ENCODE peak calls at places on chromosome X, in five cellular contexts. L is adipocyte, E is A673, Y is transverse colon, D is thoracic aorta. H is an unnamed sample.

GRCh38 chrX:50871922-50872453 is 38.5 kb upstream of the BMP15 start:
- DNase-seq in L (no peak), E (no peak), Y (no peak), D (no peak), H (no peak)

GRCh38 chrX:109475174-109475891 is 6.6 kb downstream of the GUCY2F start:
- DNase-seq in L (peak; percentile 64), E (peak; percentile 78), Y (no peak), D (no peak), H (no peak)

GRCh38 chrX:16783452-16783851 is 2.8 kb upstream of the TXLNG start:
- DNase-seq in L (no peak), E (no peak), Y (no peak), D (no peak), H (no peak)

GRCh38 chrX:118062048-118062789 is 54.4 kb downstream of the KLHL13 start:
- DNase-seq in L (no peak), E (no peak), Y (no peak), D (no peak), H (no peak)

GRCh38 chrX:68462653-68463052 is 29.4 kb upstream of the OPHN1 start:
- DNase-seq in L (peak; percentile 62), E (peak; percentile 72), Y (no peak), D (no peak), H (no peak)

GRCh38 chrX:63718010-63718694 is 66.9 kb downstream of the ARHGEF9 start:
- DNase-seq in L (no peak), E (no peak), Y (no peak), D (no peak), H (no peak)

GRCh38 chrX:135112096-135112729 is 8.1 kb downstream of the ETDB start:
- DNase-seq in L (peak; percentile 34), E (peak; percentile 54), Y (no peak), D (no peak), H (no peak)

GRCh38 chrX:103531002-103531401 is 11.7 kb upstream of the RAB40A start:
- DNase-seq in L (peak; percentile 77), E (peak; percentile 48), Y (no peak), D (no peak), H (no peak)

GRCh38 chrX:45126158-45126557 is 74.5 kb downstream of the DIPK2B start:
- DNase-seq in L (no peak), E (no peak), Y (no peak), D (no peak), H (no peak)

GRCh38 chrX:84186603-84187358 is 1.2 kb downstream of the RPS6KA6 start:
- DNase-seq in L (no peak), E (no peak), Y (peak; percentile 14), D (no peak), H (no peak)

GRCh38 chrX:110267874-110268273 is 50.0 kb downstream of the AMMECR1 start:
- DNase-seq in L (no peak), E (peak; percentile 8), Y (no peak), D (no peak), H (no peak)

GRCh38 chrX:980572-981235 is 231.7 kb downstream of the CRLF2 start:
- DNase-seq in L (no peak), E (no peak), Y (no peak), D (no peak), H (no peak)

GRCh38 chrX:75989806-75990590 is 182.9 kb upstream of the PBDC1 start:
- DNase-seq in L (no peak), E (no peak), Y (no peak), D (no peak), H (no peak)

GRCh38 chrX:68895339-68896250 is 66.8 kb downstream of the EFNB1 start:
- DNase-seq in L (peak; percentile 22), E (peak; percentile 41), Y (peak; percentile 62), D (peak; percentile 15), H (no peak)

GRCh38 chrX:28552882-28553829 is 34.1 kb upstream of the IL1RAPL1 start:
- DNase-seq in L (no peak), E (no peak), Y (no peak), D (no peak), H (no peak)

GRCh38 chrX:136163694-136164093 is 16.4 kb downstream of the FHL1 start:
- DNase-seq in L (no peak), E (no peak), Y (no peak), D (no peak), H (no peak)

GRCh38 chrX:77389891-77390290 is 57.3 kb upstream of the FGF16 start:
- DNase-seq in L (no peak), E (no peak), Y (no peak), D (no peak), H (no peak)

GRCh38 chrX:66149519-66149918 is 14.5 kb upstream of the HEPH start:
- DNase-seq in L (no peak), E (no peak), Y (no peak), D (no peak), H (no peak)

GRCh38 chrX:40383969-40384368 is 196.8 kb upstream of the ATP6AP2 start:
- DNase-seq in L (no peak), E (no peak), Y (no peak), D (no peak), H (no peak)

GRCh38 chrX:81791086-81791485 is 589.2 kb downstream of the SH3BGRL start:
- DNase-seq in L (no peak), E (no peak), Y (no peak), D (no peak), H (no peak)

GRCh38 chrX:49184294-49185061 is 1.7 kb downstream of the PRICKLE3 start:
- DNase-seq in L (peak; percentile 94), E (peak; percentile 95), Y (peak; percentile 95), D (peak; percentile 76), H (no peak)

GRCh38 chrX:23304881-23305280 is 29.8 kb upstream of the PTCHD1 start:
- DNase-seq in L (no peak), E (no peak), Y (no peak), D (no peak), H (no peak)

GRCh38 chrX:33207056-33207455 is 4.3 kb downstream of the DMD start:
- DNase-seq in L (no peak), E (no peak), Y (no peak), D (no peak), H (no peak)

GRCh38 chrX:77635372-77635771 is 150.6 kb downstream of the ATRX start:
- DNase-seq in L (no peak), E (no peak), Y (no peak), D (no peak), H (no peak)

GRCh38 chrX:41478397-41478911 is 31.3 kb downstream of the NYX start:
- DNase-seq in L (no peak), E (no peak), Y (no peak), D (no peak), H (no peak)

GRCh38 chrX:48511561-48511960 is 2.8 kb downstream of the PORCN start:
- DNase-seq in L (peak; percentile 44), E (peak; percentile 28), Y (no peak), D (no peak), H (no peak)

GRCh38 chrX:109487640-109488039 is 5.8 kb upstream of the GUCY2F start:
- DNase-seq in L (no peak), E (no peak), Y (no peak), D (no peak), H (no peak)

GRCh38 chrX:47285762-47286320 is 53.0 kb downstream of the USP11 start:
- DNase-seq in L (peak; percentile 35), E (peak; percentile 10), Y (no peak), D (no peak), H (no peak)

GRCh38 chrX:12330841-12331240 is 192.6 kb downstream of the FRMPD4 start:
- DNase-seq in L (no peak), E (no peak), Y (no peak), D (no peak), H (no peak)

DNA sequence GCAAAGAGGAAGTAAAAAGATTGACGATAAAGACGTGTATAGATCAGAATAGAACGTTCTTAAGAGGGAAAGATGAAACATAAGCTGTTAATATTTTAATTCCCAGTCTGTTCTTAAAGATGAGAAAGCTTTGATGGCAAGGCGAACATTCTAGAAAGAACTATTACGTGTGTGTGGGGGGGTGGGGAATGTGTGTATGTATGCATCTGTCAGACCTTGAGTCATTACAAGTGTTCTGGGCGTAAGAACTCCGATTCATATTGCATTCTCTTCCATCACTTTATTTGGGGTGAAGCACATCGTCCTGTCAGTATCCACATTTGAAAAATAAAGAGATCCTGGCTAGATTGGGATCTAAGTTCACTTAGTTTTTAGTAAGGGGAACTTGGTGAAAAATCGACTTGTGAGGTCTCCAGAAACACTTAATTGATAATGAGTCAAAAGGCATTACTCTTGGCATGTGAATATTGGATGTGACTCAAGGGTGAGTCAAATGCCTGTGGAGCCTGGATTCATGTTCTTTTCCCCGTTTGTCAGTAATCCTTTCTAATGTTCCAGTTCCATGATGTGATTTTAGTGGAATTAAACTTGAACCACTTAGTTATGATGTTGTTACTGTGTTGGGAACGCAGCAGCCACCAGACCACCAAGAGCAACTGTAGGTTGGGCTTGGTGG is 3.1 kb downstream of the SMS start:
- DNase-seq in L (peak; percentile 57), E (peak; percentile 35), Y (no peak), D (no peak), H (no peak)
- H3K4me3 ChIP-seq in L (peak overlapping the region; percentile 51), E (no peak overlapping the region), Y (no peak overlapping the region), D (peak overlapping the region; percentile 43), H (no peak overlapping the region)

GRCh38 chrX:19670854-19671620 is 155.7 kb upstream of the MAP3K15 start:
- DNase-seq in L (peak; percentile 72), E (peak; percentile 39), Y (peak; percentile 69), D (no peak), H (no peak)

GRCh38 chrX:19666950-19667349 is 151.6 kb upstream of the MAP3K15 start:
- DNase-seq in L (no peak), E (no peak), Y (no peak), D (no peak), H (no peak)

GRCh38 chrX:19672211-19672814 is 157.0 kb upstream of the MAP3K15 start:
- DNase-seq in L (no peak), E (no peak), Y (no peak), D (no peak), H (no peak)

GRCh38 chrX:19673334-19674040 is 158.2 kb upstream of the MAP3K15 start:
- DNase-seq in L (peak; percentile 80), E (peak; percentile 84), Y (peak; percentile 35), D (peak; percentile 4), H (no peak)

GRCh38 chrX:19670321-19670750 is 155.0 kb upstream of the MAP3K15 start:
- DNase-seq in L (peak; percentile 84), E (no peak), Y (no peak), D (no peak), H (no peak)
- H3K4me3 ChIP-seq in L (peak overlapping the region; percentile 64), E (no peak overlapping the region), Y (peak overlapping the region; percentile 32), D (no peak overlapping the region), H (no peak overlapping the region)

GRCh38 chrX:6226053-6226645 is 2.5 kb downstream of the NLGN4X start:
- DNase-seq in L (no peak), E (peak; percentile 34), Y (no peak), D (no peak), H (no peak)
- H3K4me3 ChIP-seq in L (peak overlapping the region; percentile 52), E (peak overlapping the region; percentile 95), Y (peak overlapping the region; percentile 42), D (peak overlapping the region; percentile 39), H (no peak overlapping the region)

DNA sequence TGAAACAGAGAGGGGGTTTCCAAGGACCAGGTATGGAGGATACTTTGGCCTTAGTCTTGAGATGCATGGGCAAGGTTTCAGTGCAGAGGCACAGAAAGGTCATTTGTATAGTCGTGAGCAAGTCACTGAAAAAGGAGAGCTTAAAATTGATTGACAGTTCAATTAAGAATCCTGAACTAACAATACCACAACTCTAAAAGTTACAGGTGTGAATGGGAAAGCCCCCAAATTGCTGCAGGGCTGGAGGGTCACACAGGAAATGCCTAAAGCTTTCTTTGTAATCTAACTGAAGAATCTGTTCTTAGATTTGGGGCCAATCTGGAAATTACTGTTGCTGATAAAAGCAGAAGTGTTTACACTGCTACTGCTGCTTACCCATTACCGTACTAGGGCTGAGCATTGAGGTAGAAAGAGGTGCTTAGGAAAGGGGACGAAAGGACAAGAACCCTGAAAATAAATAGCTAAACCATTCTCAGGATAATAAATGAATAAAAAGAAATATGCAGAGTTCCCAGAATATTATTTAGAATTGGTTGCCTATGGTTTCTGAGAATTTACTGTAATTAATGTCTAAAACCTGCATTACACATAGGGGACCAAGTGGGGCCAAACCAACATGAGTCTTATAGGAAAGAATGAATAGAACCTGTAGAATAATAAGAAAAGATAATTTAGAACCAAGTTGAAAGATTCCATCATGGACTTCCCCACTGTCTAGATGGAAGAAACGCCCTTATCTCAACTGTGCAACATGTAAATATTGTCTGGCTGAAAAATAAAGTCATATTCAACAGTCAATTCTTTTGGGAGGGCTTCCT is 91.9 kb upstream of the PPP1R2C start:
- DNase-seq in L (no peak), E (no peak), Y (no peak), D (no peak), H (no peak)
- H3K4me3 ChIP-seq in L (no peak overlapping the region), E (no peak overlapping the region), Y (no peak overlapping the region), D (no peak overlapping the region), H (no peak overlapping the region)

H was measured in CD8-positive, alpha-beta memory T cell.